ENCODE peak calls at places on chromosomes 4 and X, in eight cellular contexts. One of them, this sample, is unnamed.

GRCh38 chr4:129362685-129363274 is 266.8 kb downstream of the C4orf33 start:
- DNase-seq in HS-5: peak; percentile 49
- DNase-seq in Peyer's patch: peak; percentile 71
- DNase-seq in cardiac muscle cell: peak; percentile 84
- DNase-seq in HFFc6: peak; percentile 58
- DNase-seq in OCI-LY7: peak; percentile 69
- DNase-seq in activated naive CD8-positive, alpha-beta T cell treated with anti-CD3 and anti-CD28 coated beads, Interleukin-2, amount 50 U/mL, for 24 hours: peak; percentile 52
- DNase-seq in A172: peak; percentile 62
- DNase-seq in this sample: no peak

GRCh38 chrX:129525162-129525561 is 1.9 kb upstream of the SMARCA1 start:
- DNase-seq in HS-5: no peak
- DNase-seq in Peyer's patch: no peak
- DNase-seq in cardiac muscle cell: no peak
- DNase-seq in HFFc6: no peak
- DNase-seq in OCI-LY7: no peak
- DNase-seq in activated naive CD8-positive, alpha-beta T cell treated with anti-CD3 and anti-CD28 coated beads, Interleukin-2, amount 50 U/mL, for 24 hours: no peak
- DNase-seq in A172: no peak
- DNase-seq in this sample: no peak

GRCh38 chr4:180669637-180670036 is 1573.6 kb upstream of the TENM3 start:
- DNase-seq in HS-5: no peak
- DNase-seq in Peyer's patch: no peak
- DNase-seq in cardiac muscle cell: no peak
- DNase-seq in HFFc6: no peak
- DNase-seq in OCI-LY7: no peak
- DNase-seq in activated naive CD8-positive, alpha-beta T cell treated with anti-CD3 and anti-CD28 coated beads, Interleukin-2, amount 50 U/mL, for 24 hours: no peak
- DNase-seq in A172: peak; percentile 71
- DNase-seq in this sample: no peak

GRCh38 chr4:106502106-106502699 is 133.6 kb upstream of the GIMD1 start:
- DNase-seq in HS-5: no peak
- DNase-seq in Peyer's patch: peak; percentile 81
- DNase-seq in cardiac muscle cell: peak; percentile 77
- DNase-seq in HFFc6: peak; percentile 18
- DNase-seq in OCI-LY7: peak; percentile 57
- DNase-seq in activated naive CD8-positive, alpha-beta T cell treated with anti-CD3 and anti-CD28 coated beads, Interleukin-2, amount 50 U/mL, for 24 hours: peak; percentile 41
- DNase-seq in A172: peak; percentile 15
- DNase-seq in this sample: no peak

GRCh38 chr4:188201851-188202250 is 62.6 kb downstream of the TRIML1 start:
- DNase-seq in HS-5: no peak
- DNase-seq in Peyer's patch: no peak
- DNase-seq in cardiac muscle cell: no peak
- DNase-seq in HFFc6: no peak
- DNase-seq in OCI-LY7: no peak
- DNase-seq in activated naive CD8-positive, alpha-beta T cell treated with anti-CD3 and anti-CD28 coated beads, Interleukin-2, amount 50 U/mL, for 24 hours: no peak
- DNase-seq in A172: no peak
- DNase-seq in this sample: no peak

GRCh38 chrX:97159916-97160800 is 276.4 kb downstream of the RPA4 start:
- DNase-seq in HS-5: no peak
- DNase-seq in Peyer's patch: no peak
- DNase-seq in cardiac muscle cell: no peak
- DNase-seq in HFFc6: no peak
- DNase-seq in OCI-LY7: no peak
- DNase-seq in activated naive CD8-positive, alpha-beta T cell treated with anti-CD3 and anti-CD28 coated beads, Interleukin-2, amount 50 U/mL, for 24 hours: no peak
- DNase-seq in A172: no peak
- DNase-seq in this sample: no peak

GRCh38 chr4:185456131-185456530 is 15.4 kb downstream of the CCDC110 start:
- DNase-seq in HS-5: no peak
- DNase-seq in Peyer's patch: no peak
- DNase-seq in cardiac muscle cell: no peak
- DNase-seq in HFFc6: no peak
- DNase-seq in OCI-LY7: no peak
- DNase-seq in activated naive CD8-positive, alpha-beta T cell treated with anti-CD3 and anti-CD28 coated beads, Interleukin-2, amount 50 U/mL, for 24 hours: no peak
- DNase-seq in A172: no peak
- DNase-seq in this sample: no peak

GRCh38 chr4:181582595-181582994 is 660.6 kb upstream of the TENM3 start:
- DNase-seq in HS-5: no peak
- DNase-seq in Peyer's patch: no peak
- DNase-seq in cardiac muscle cell: no peak
- DNase-seq in HFFc6: no peak
- DNase-seq in OCI-LY7: peak; percentile 5
- DNase-seq in activated naive CD8-positive, alpha-beta T cell treated with anti-CD3 and anti-CD28 coated beads, Interleukin-2, amount 50 U/mL, for 24 hours: no peak
- DNase-seq in A172: no peak
- DNase-seq in this sample: no peak

GRCh38 chrX:39636481-39636880 is 461.3 kb downstream of the BCOR start:
- DNase-seq in HS-5: no peak
- DNase-seq in Peyer's patch: no peak
- DNase-seq in cardiac muscle cell: no peak
- DNase-seq in HFFc6: no peak
- DNase-seq in OCI-LY7: no peak
- DNase-seq in activated naive CD8-positive, alpha-beta T cell treated with anti-CD3 and anti-CD28 coated beads, Interleukin-2, amount 50 U/mL, for 24 hours: no peak
- DNase-seq in A172: no peak
- DNase-seq in this sample: no peak

GRCh38 chrX:20217279-20217678 is 49.4 kb downstream of the RPS6KA3 start:
- DNase-seq in HS-5: peak; percentile 46
- DNase-seq in Peyer's patch: no peak
- DNase-seq in cardiac muscle cell: no peak
- DNase-seq in HFFc6: peak; percentile 30
- DNase-seq in OCI-LY7: no peak
- DNase-seq in activated naive CD8-positive, alpha-beta T cell treated with anti-CD3 and anti-CD28 coated beads, Interleukin-2, amount 50 U/mL, for 24 hours: no peak
- DNase-seq in A172: peak; percentile 69
- DNase-seq in this sample: no peak

GRCh38 chr4:135804785-135805184 is 1603.2 kb upstream of the PABPC4L start:
- DNase-seq in HS-5: no peak
- DNase-seq in Peyer's patch: no peak
- DNase-seq in cardiac muscle cell: no peak
- DNase-seq in HFFc6: no peak
- DNase-seq in OCI-LY7: no peak
- DNase-seq in activated naive CD8-positive, alpha-beta T cell treated with anti-CD3 and anti-CD28 coated beads, Interleukin-2, amount 50 U/mL, for 24 hours: no peak
- DNase-seq in A172: no peak
- DNase-seq in this sample: no peak

GRCh38 chr4:13322681-13323101 is 161.4 kb downstream of the RAB28 start:
- DNase-seq in HS-5: peak; percentile 20
- DNase-seq in Peyer's patch: no peak
- DNase-seq in cardiac muscle cell: no peak
- DNase-seq in HFFc6: peak; percentile 92
- DNase-seq in OCI-LY7: no peak
- DNase-seq in activated naive CD8-positive, alpha-beta T cell treated with anti-CD3 and anti-CD28 coated beads, Interleukin-2, amount 50 U/mL, for 24 hours: no peak
- DNase-seq in A172: no peak
- DNase-seq in this sample: no peak

GRCh38 chr4:85777908-85778808 is 303.2 kb downstream of the ARHGAP24 start:
- DNase-seq in HS-5: no peak
- DNase-seq in Peyer's patch: no peak
- DNase-seq in cardiac muscle cell: no peak
- DNase-seq in HFFc6: no peak
- DNase-seq in OCI-LY7: peak; percentile 81
- DNase-seq in activated naive CD8-positive, alpha-beta T cell treated with anti-CD3 and anti-CD28 coated beads, Interleukin-2, amount 50 U/mL, for 24 hours: no peak
- DNase-seq in A172: no peak
- DNase-seq in this sample: no peak

GRCh38 chr4:18593297-18594002 is 571.9 kb upstream of the LCORL start:
- DNase-seq in HS-5: peak; percentile 30
- DNase-seq in Peyer's patch: peak; percentile 81
- DNase-seq in cardiac muscle cell: peak; percentile 76
- DNase-seq in HFFc6: peak; percentile 55
- DNase-seq in OCI-LY7: peak; percentile 71
- DNase-seq in activated naive CD8-positive, alpha-beta T cell treated with anti-CD3 and anti-CD28 coated beads, Interleukin-2, amount 50 U/mL, for 24 hours: peak; percentile 34
- DNase-seq in A172: peak; percentile 59
- DNase-seq in this sample: no peak

GRCh38 chrX:20397587-20397986 is 130.9 kb upstream of the RPS6KA3 start:
- DNase-seq in HS-5: no peak
- DNase-seq in Peyer's patch: no peak
- DNase-seq in cardiac muscle cell: no peak
- DNase-seq in HFFc6: no peak
- DNase-seq in OCI-LY7: no peak
- DNase-seq in activated naive CD8-positive, alpha-beta T cell treated with anti-CD3 and anti-CD28 coated beads, Interleukin-2, amount 50 U/mL, for 24 hours: no peak
- DNase-seq in A172: no peak
- DNase-seq in this sample: no peak

GRCh38 chrX:87663421-87663820 is 145.8 kb downstream of the KLHL4 start:
- DNase-seq in HS-5: no peak
- DNase-seq in Peyer's patch: no peak
- DNase-seq in cardiac muscle cell: no peak
- DNase-seq in HFFc6: no peak
- DNase-seq in OCI-LY7: no peak
- DNase-seq in activated naive CD8-positive, alpha-beta T cell treated with anti-CD3 and anti-CD28 coated beads, Interleukin-2, amount 50 U/mL, for 24 hours: no peak
- DNase-seq in A172: no peak
- DNase-seq in this sample: no peak

GRCh38 chr4:149465941-149466340 is 349.7 kb downstream of the IQCM start:
- DNase-seq in HS-5: peak; percentile 53
- DNase-seq in Peyer's patch: no peak
- DNase-seq in cardiac muscle cell: no peak
- DNase-seq in HFFc6: no peak
- DNase-seq in OCI-LY7: no peak
- DNase-seq in activated naive CD8-positive, alpha-beta T cell treated with anti-CD3 and anti-CD28 coated beads, Interleukin-2, amount 50 U/mL, for 24 hours: no peak
- DNase-seq in A172: peak; percentile 9
- DNase-seq in this sample: no peak

GRCh38 chr4:8278421-8279287 is 9.1 kb downstream of the HTRA3 start:
- DNase-seq in HS-5: peak; percentile 53
- DNase-seq in Peyer's patch: no peak
- DNase-seq in cardiac muscle cell: no peak
- DNase-seq in HFFc6: peak; percentile 73
- DNase-seq in OCI-LY7: no peak
- DNase-seq in activated naive CD8-positive, alpha-beta T cell treated with anti-CD3 and anti-CD28 coated beads, Interleukin-2, amount 50 U/mL, for 24 hours: peak; percentile 10
- DNase-seq in A172: peak; percentile 46
- DNase-seq in this sample: peak; percentile 36

GRCh38 chr4:169098054-169098896 is 88.2 kb upstream of the CBR4 start:
- DNase-seq in HS-5: no peak
- DNase-seq in Peyer's patch: no peak
- DNase-seq in cardiac muscle cell: no peak
- DNase-seq in HFFc6: peak; percentile 49
- DNase-seq in OCI-LY7: no peak
- DNase-seq in activated naive CD8-positive, alpha-beta T cell treated with anti-CD3 and anti-CD28 coated beads, Interleukin-2, amount 50 U/mL, for 24 hours: no peak
- DNase-seq in A172: no peak
- DNase-seq in this sample: no peak

GRCh38 chr4:119284876-119285611 is 36.9 kb downstream of the FABP2 start:
- DNase-seq in HS-5: no peak
- DNase-seq in Peyer's patch: no peak
- DNase-seq in cardiac muscle cell: no peak
- DNase-seq in HFFc6: peak; percentile 30
- DNase-seq in OCI-LY7: no peak
- DNase-seq in activated naive CD8-positive, alpha-beta T cell treated with anti-CD3 and anti-CD28 coated beads, Interleukin-2, amount 50 U/mL, for 24 hours: no peak
- DNase-seq in A172: peak; percentile 3
- DNase-seq in this sample: no peak

GRCh38 chrX:40780123-40780522 is 44.8 kb upstream of the MED14 start:
- DNase-seq in HS-5: no peak
- DNase-seq in Peyer's patch: no peak
- DNase-seq in cardiac muscle cell: no peak
- DNase-seq in HFFc6: no peak
- DNase-seq in OCI-LY7: no peak
- DNase-seq in activated naive CD8-positive, alpha-beta T cell treated with anti-CD3 and anti-CD28 coated beads, Interleukin-2, amount 50 U/mL, for 24 hours: no peak
- DNase-seq in A172: no peak
- DNase-seq in this sample: no peak

GRCh38 chrX:2828404-2829065 is at the start of gene GYG2:
- DNase-seq in HS-5: no peak
- DNase-seq in Peyer's patch: no peak
- DNase-seq in cardiac muscle cell: peak; percentile 83
- DNase-seq in HFFc6: no peak
- DNase-seq in OCI-LY7: no peak
- DNase-seq in activated naive CD8-positive, alpha-beta T cell treated with anti-CD3 and anti-CD28 coated beads, Interleukin-2, amount 50 U/mL, for 24 hours: no peak
- DNase-seq in A172: no peak
- DNase-seq in this sample: no peak

GRCh38 chr4:1377606-1378261 is 28.5 kb downstream of the NKX1-1 start:
- DNase-seq in HS-5: no peak
- DNase-seq in Peyer's patch: no peak
- DNase-seq in cardiac muscle cell: no peak
- DNase-seq in HFFc6: no peak
- DNase-seq in OCI-LY7: no peak
- DNase-seq in activated naive CD8-positive, alpha-beta T cell treated with anti-CD3 and anti-CD28 coated beads, Interleukin-2, amount 50 U/mL, for 24 hours: no peak
- DNase-seq in A172: no peak
- DNase-seq in this sample: peak; percentile 57

GRCh38 chrX:22095306-22095705 is 63.2 kb downstream of the PHEX start:
- DNase-seq in HS-5: no peak
- DNase-seq in Peyer's patch: peak; percentile 52
- DNase-seq in cardiac muscle cell: peak; percentile 19
- DNase-seq in HFFc6: no peak
- DNase-seq in OCI-LY7: no peak
- DNase-seq in activated naive CD8-positive, alpha-beta T cell treated with anti-CD3 and anti-CD28 coated beads, Interleukin-2, amount 50 U/mL, for 24 hours: no peak
- DNase-seq in A172: peak; percentile 31
- DNase-seq in this sample: no peak

GRCh38 chr4:77653162-77653758 is 47.6 kb downstream of the CXCL13 start:
- DNase-seq in HS-5: no peak
- DNase-seq in Peyer's patch: no peak
- DNase-seq in cardiac muscle cell: no peak
- DNase-seq in HFFc6: no peak
- DNase-seq in OCI-LY7: no peak
- DNase-seq in activated naive CD8-positive, alpha-beta T cell treated with anti-CD3 and anti-CD28 coated beads, Interleukin-2, amount 50 U/mL, for 24 hours: no peak
- DNase-seq in A172: no peak
- DNase-seq in this sample: no peak

GRCh38 chrX:37684918-37685317 is 673 bp upstream of the XK start:
- DNase-seq in HS-5: no peak
- DNase-seq in Peyer's patch: no peak
- DNase-seq in cardiac muscle cell: no peak
- DNase-seq in HFFc6: no peak
- DNase-seq in OCI-LY7: no peak
- DNase-seq in activated naive CD8-positive, alpha-beta T cell treated with anti-CD3 and anti-CD28 coated beads, Interleukin-2, amount 50 U/mL, for 24 hours: no peak
- DNase-seq in A172: no peak
- DNase-seq in this sample: no peak

GRCh38 chr4:147733614-147734344 is 1.9 kb downstream of the ARHGAP10 start:
- DNase-seq in HS-5: no peak
- DNase-seq in Peyer's patch: no peak
- DNase-seq in cardiac muscle cell: peak; percentile 52
- DNase-seq in HFFc6: no peak
- DNase-seq in OCI-LY7: no peak
- DNase-seq in activated naive CD8-positive, alpha-beta T cell treated with anti-CD3 and anti-CD28 coated beads, Interleukin-2, amount 50 U/mL, for 24 hours: no peak
- DNase-seq in A172: no peak
- DNase-seq in this sample: no peak

GRCh38 chr4:113114884-113115283 is 65.4 kb downstream of the ANK2 start:
- DNase-seq in HS-5: no peak
- DNase-seq in Peyer's patch: no peak
- DNase-seq in cardiac muscle cell: no peak
- DNase-seq in HFFc6: no peak
- DNase-seq in OCI-LY7: no peak
- DNase-seq in activated naive CD8-positive, alpha-beta T cell treated with anti-CD3 and anti-CD28 coated beads, Interleukin-2, amount 50 U/mL, for 24 hours: no peak
- DNase-seq in A172: no peak
- DNase-seq in this sample: no peak

This sample was measured in RWPE2.